ENCODE peak calls at places on chromosomes 5 and 9, in nine cellular contexts. G is astrocyte of the cerebellum, W is mammary epithelial cell, P is epithelial cell of proximal tubule, H is uterus, T is stomach, U is HL-60, E is GM12865, N is IMR-90. A is an unnamed sample.

GRCh38 chr9:86557918-86558317 is 203.7 kb upstream of the TUT7 start:
- DNase-seq in U (no peak), T (no peak), G (no peak), P (no peak), W (no peak), E (no peak), N (peak), H (no peak), A (no peak)

GRCh38 chr9:127022913-127023665 is 99.3 kb downstream of the ANGPTL2 start:
- DNase-seq in P (no peak), U (no peak), E (no peak), T (no peak), W (no peak), G (no peak), H (peak), N (no peak), A (no peak)

GRCh38 chr9:79346350-79347020 is 225.3 kb upstream of the TLE4 start:
- DNase-seq in H (no peak), N (peak), W (no peak), P (no peak), G (peak), U (no peak), T (no peak), E (no peak), A (no peak)

GRCh38 chr9:16213781-16214515 is 656.5 kb downstream of the BNC2 start:
- DNase-seq in U (no peak), N (peak), E (no peak), T (peak), G (peak), H (peak), W (peak), P (no peak), A (peak)

GRCh38 chr5:40873481-40873880 is 32.3 kb downstream of the CARD6 start:
- DNase-seq in N (no peak), P (no peak), G (no peak), H (no peak), W (no peak), U (no peak), T (no peak), E (no peak), A (no peak)

GRCh38 chr9:112333639-112334318 is 360 bp upstream of the PTBP3 start:
- DNase-seq in N (peak), H (peak), W (peak), T (peak), U (peak), P (no peak), G (peak), E (peak), A (peak)

GRCh38 chr9:114341152-114341830 is 11.6 kb downstream of the ORM2 start:
- DNase-seq in E (no peak), W (no peak), H (no peak), N (no peak), T (no peak), P (no peak), U (no peak), G (no peak), A (no peak)

GRCh38 chr9:91033802-91034201 is 232.2 kb downstream of the SYK start:
- DNase-seq in U (no peak), G (no peak), H (no peak), W (no peak), P (no peak), N (no peak), E (peak), T (no peak), A (no peak)

GRCh38 chr9:16619897-16620296 is 250.6 kb downstream of the BNC2 start:
- DNase-seq in U (no peak), G (no peak), H (no peak), E (no peak), N (no peak), T (no peak), W (no peak), P (peak), A (no peak)

GRCh38 chr5:154702477-154702876 is 52.7 kb upstream of the LARP1 start:
- DNase-seq in H (no peak), N (no peak), W (no peak), G (no peak), T (no peak), U (no peak), P (no peak), E (no peak), A (no peak)

GRCh38 chr5:181120311-181120710 is 10.7 kb downstream of the OR2V1 start:
- DNase-seq in H (no peak), T (no peak), P (no peak), G (no peak), W (peak), E (no peak), N (peak), U (no peak), A (no peak)

GRCh38 chr9:27619743-27620142 is 46.5 kb upstream of the C9orf72 start:
- DNase-seq in E (no peak), T (no peak), P (no peak), H (no peak), G (no peak), U (no peak), N (no peak), W (no peak), A (no peak)

GRCh38 chr5:92864591-92864990 is 716.4 kb downstream of the NR2F1-AS1 start:
- DNase-seq in W (no peak), E (no peak), G (no peak), P (no peak), T (no peak), U (no peak), H (no peak), N (no peak), A (no peak)

GRCh38 chr5:126852104-126852531 is 75.2 kb downstream of the LMNB1 start:
- DNase-seq in N (peak), P (no peak), E (peak), H (no peak), T (no peak), G (no peak), U (no peak), W (no peak), A (no peak)

GRCh38 chr9:126991170-126991569 is 76.6 kb downstream of the RALGPS1 start:
- DNase-seq in T (no peak), G (no peak), N (no peak), P (no peak), W (no peak), H (no peak), U (no peak), E (no peak), A (no peak)

GRCh38 chr5:176651472-176651980 is 4.2 kb downstream of the TSPAN17 start:
- DNase-seq in E (no peak), G (no peak), U (no peak), H (no peak), N (no peak), W (no peak), T (no peak), P (no peak), A (no peak)

DNA sequence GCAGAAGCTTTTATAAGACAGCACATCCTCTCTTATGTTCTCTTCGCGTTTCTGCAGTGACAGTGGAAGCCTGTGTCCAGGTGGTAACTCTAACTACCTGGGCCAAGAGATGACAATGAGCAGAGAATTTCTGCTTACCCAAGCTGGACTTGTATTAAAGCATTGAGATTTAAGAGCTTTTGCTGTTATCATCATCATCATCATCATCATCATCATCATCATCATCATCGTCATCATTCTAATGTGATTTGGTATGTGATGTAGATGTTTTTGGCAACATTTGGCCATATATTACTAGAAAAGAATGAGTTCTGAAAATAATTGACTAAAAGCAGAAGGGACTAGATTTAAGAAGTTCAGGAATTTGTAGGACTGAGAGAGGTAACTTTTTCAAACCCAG is 401.3 kb downstream of the BRINP1 start:
- DNase-seq in W (no peak), U (no peak), G (no peak), E (no peak), N (no peak), H (no peak), T (no peak), P (no peak), A (no peak)
- H3K4me3 ChIP-seq in W (no peak), U (no peak), G (no peak), E (no peak), N (no peak), H (no peak), T (no peak), P (no peak), A (no peak)

GRCh38 chr5:106843812-106844416 is 826.8 kb downstream of the EFNA5 start:
- DNase-seq in P (peak), U (no peak), W (peak), N (no peak), H (no peak), E (peak), T (no peak), G (no peak), A (no peak)
- H3K4me3 ChIP-seq in P (no peak), U (no peak), W (no peak), N (no peak), H (no peak), E (no peak), T (no peak), G (no peak), A (no peak)

GRCh38 chr9:21334969-21335632 is at the start of gene KLHL9:
- DNase-seq in H (peak), U (peak), T (peak), N (peak), G (peak), E (peak), W (peak), P (no peak), A (peak)

GRCh38 chr9:21326526-21327139 is 8.6 kb downstream of the KLHL9 start:
- DNase-seq in P (no peak), E (peak), U (no peak), N (peak), G (peak), W (peak), H (no peak), T (no peak), A (no peak)

GRCh38 chr9:21334603-21334968 is 618 bp downstream of the KLHL9 start:
- DNase-seq in U (no peak), W (no peak), E (no peak), P (no peak), T (no peak), G (no peak), N (peak), H (no peak), A (no peak)

GRCh38 chr9:21336467-21336866 is 1.3 kb upstream of the KLHL9 start:
- DNase-seq in N (no peak), G (no peak), U (no peak), H (no peak), W (no peak), P (no peak), E (no peak), T (no peak), A (no peak)

DNA sequence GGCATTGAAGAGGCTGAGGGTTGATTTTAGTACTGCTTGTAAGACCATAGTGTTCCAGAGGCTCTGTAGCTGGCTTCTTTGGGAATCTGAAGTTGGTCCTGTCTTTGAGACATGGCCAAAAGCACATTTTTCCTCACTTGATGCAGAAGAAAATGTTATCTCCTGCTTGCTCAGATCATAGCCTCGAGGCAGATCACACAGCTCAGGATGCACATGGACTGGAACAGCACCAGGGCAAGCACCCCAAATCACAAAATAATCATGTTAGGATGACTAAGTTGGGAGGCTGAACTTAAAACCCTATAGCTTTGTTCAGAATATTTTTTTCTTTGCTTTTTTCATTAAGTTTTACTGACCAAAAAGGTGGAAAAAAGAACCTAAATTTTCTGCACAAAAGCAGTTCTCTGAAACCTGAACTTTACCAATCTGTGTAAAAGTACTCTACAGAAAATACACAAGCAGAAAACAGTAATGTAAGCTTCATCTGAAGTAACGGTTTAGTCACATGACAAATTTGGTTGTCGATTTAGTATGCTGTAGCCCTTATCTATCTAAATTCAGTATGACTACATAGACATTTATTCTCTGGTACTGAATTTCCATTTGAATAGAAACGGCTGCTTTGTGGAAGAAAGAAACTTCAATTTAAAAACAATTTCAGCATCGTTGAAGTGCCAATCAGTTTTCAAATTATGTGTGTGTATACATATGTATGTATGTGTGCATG is 3.4 kb downstream of the KLHL9 start:
- DNase-seq in W (no peak), U (no peak), G (no peak), P (no peak), N (peak), H (no peak), T (no peak), E (no peak), A (no peak)
- H3K4me3 ChIP-seq in W (no peak), U (no peak), G (no peak), P (peak), N (no peak), H (no peak), T (peak), E (peak), A (no peak)

GRCh38 chr5:179111267-179112207 is 51.4 kb downstream of the ZNF354C start:
- DNase-seq in H (no peak), W (no peak), U (no peak), T (no peak), P (no peak), G (no peak), E (no peak), N (no peak), A (no peak)
- H3K4me3 ChIP-seq in H (no peak), W (no peak), U (no peak), T (no peak), P (no peak), G (no peak), E (no peak), N (no peak), A (no peak)

A was measured in AG09309.